ENCODE peak calls at places on chromosomes 3 and 15, in nine cellular contexts. B is testis, C is right lobe of liver, F is H1, T is suprapubic skin, W is heart left ventricle, Q is spleen, R is IMR-90, N is endothelial cell of umbilical vein. K is an unnamed sample.

GRCh38 chr15:100759698-100760356 is 119.8 kb upstream of the ALDH1A3 start:
- DNase-seq in B (no peak), C (no peak), F (no peak), T (no peak), W (no peak), Q (no peak), R (peak), N (peak), K (peak)

GRCh38 chr15:47717036-47717611 is at the start of gene SEMA6D:
- DNase-seq in B (peak), C (peak), F (peak), T (peak), W (peak), Q (peak), R (peak), N (peak), K (no peak)

GRCh38 chr3:154864947-154865346 is 215.2 kb upstream of the MME start:
- DNase-seq in B (no peak), C (no peak), F (no peak), T (no peak), W (no peak), Q (no peak), R (no peak), N (no peak), K (no peak)

GRCh38 chr3:43287514-43287913 is 1.2 kb downstream of the SNRK start:
- DNase-seq in B (no peak), C (no peak), F (no peak), T (no peak), W (no peak), Q (no peak), R (peak), N (peak), K (no peak)

GRCh38 chr3:14927308-14927707 is 20.1 kb upstream of the NR2C2 start:
- DNase-seq in B (no peak), C (no peak), F (no peak), T (no peak), W (no peak), Q (no peak), R (no peak), N (no peak), K (no peak)

GRCh38 chr3:173933113-173933512 is 535.6 kb downstream of the NLGN1 start:
- DNase-seq in B (no peak), C (no peak), F (no peak), T (no peak), W (no peak), Q (no peak), R (no peak), N (no peak), K (no peak)

GRCh38 chr3:27166888-27167287 is 202.3 kb downstream of the NEK10 start:
- DNase-seq in B (no peak), C (no peak), F (no peak), T (no peak), W (no peak), Q (no peak), R (peak), N (no peak), K (no peak)

GRCh38 chr3:54685213-54685612 is 242.6 kb downstream of the LRTM1 start:
- DNase-seq in B (no peak), C (no peak), F (no peak), T (no peak), W (no peak), Q (no peak), R (no peak), N (no peak), K (no peak)

GRCh38 chr3:10512687-10513086 is 7.3 kb upstream of the ATP2B2 start:
- DNase-seq in B (no peak), C (no peak), F (no peak), T (no peak), W (no peak), Q (peak), R (no peak), N (no peak), K (no peak)

GRCh38 chr15:56058986-56059385 is 65.6 kb upstream of the NEDD4 start:
- DNase-seq in B (no peak), C (no peak), F (no peak), T (no peak), W (no peak), Q (no peak), R (no peak), N (no peak), K (no peak)

GRCh38 chr3:20103731-20104130 is 63.5 kb downstream of the KAT2B start:
- DNase-seq in B (no peak), C (no peak), F (no peak), T (no peak), W (no peak), Q (no peak), R (no peak), N (no peak), K (no peak)

GRCh38 chr3:154098396-154098795 is 22.8 kb upstream of the ARHGEF26 start:
- DNase-seq in B (no peak), C (no peak), F (no peak), T (no peak), W (no peak), Q (no peak), R (no peak), N (no peak), K (no peak)

GRCh38 chr3:66971891-66972551 is 26.1 kb upstream of the KBTBD8 start:
- DNase-seq in B (peak), C (peak), F (peak), T (peak), W (peak), Q (peak), R (peak), N (peak), K (peak)

GRCh38 chr15:48385431-48385830 is 54.2 kb downstream of the DUT start:
- DNase-seq in B (no peak), C (no peak), F (no peak), T (peak), W (no peak), Q (no peak), R (peak), N (peak), K (no peak)

GRCh38 chr3:101940521-101940992 is 91.2 kb downstream of the NFKBIZ start:
- DNase-seq in B (peak), C (peak), F (no peak), T (no peak), W (peak), Q (peak), R (peak), N (peak), K (no peak)

GRCh38 chr3:66593978-66594377 is 93.2 kb upstream of the LRIG1 start:
- DNase-seq in B (no peak), C (no peak), F (no peak), T (no peak), W (no peak), Q (no peak), R (peak), N (no peak), K (no peak)

GRCh38 chr15:31752363-31752762 is 278.0 kb upstream of the CHRNA7 start:
- DNase-seq in B (no peak), C (no peak), F (no peak), T (no peak), W (no peak), Q (no peak), R (peak), N (no peak), K (peak)

GRCh38 chr3:65503776-65504175 is 534.9 kb downstream of the MAGI1 start:
- DNase-seq in B (no peak), C (no peak), F (no peak), T (no peak), W (no peak), Q (no peak), R (no peak), N (no peak), K (no peak)

GRCh38 chr3:40780341-40780800 is 255.6 kb downstream of the ZNF621 start:
- DNase-seq in B (peak), C (no peak), F (no peak), T (peak), W (peak), Q (no peak), R (no peak), N (peak), K (no peak)

GRCh38 chr3:134603480-134603879 is 47.3 kb downstream of the KY start:
- DNase-seq in B (no peak), C (no peak), F (no peak), T (no peak), W (no peak), Q (no peak), R (no peak), N (no peak), K (no peak)

GRCh38 chr3:47976135-47976758 is 40.0 kb downstream of the MAP4 start:
- DNase-seq in B (no peak), C (no peak), F (no peak), T (no peak), W (no peak), Q (no peak), R (no peak), N (no peak), K (no peak)

GRCh38 chr15:72068826-72069225 is 49.1 kb downstream of the MYO9A start:
- DNase-seq in B (no peak), C (no peak), F (no peak), T (no peak), W (no peak), Q (no peak), R (no peak), N (no peak), K (peak)

GRCh38 chr15:72338617-72339321 is 18.8 kb upstream of the CELF6 start:
- DNase-seq in B (no peak), C (no peak), F (no peak), T (no peak), W (no peak), Q (no peak), R (peak), N (no peak), K (no peak)

GRCh38 chr3:157174265-157174615 is 14.3 kb upstream of the CCNL1 start:
- DNase-seq in B (peak), C (peak), F (no peak), T (no peak), W (peak), Q (peak), R (no peak), N (peak), K (peak)

GRCh38 chr3:117645561-117646242 is 936.1 kb downstream of the TUSC7 start:
- DNase-seq in B (no peak), C (no peak), F (no peak), T (no peak), W (no peak), Q (no peak), R (peak), N (peak), K (no peak)

GRCh38 chr3:44478055-44478468 is 592 bp upstream of the ZNF445 start:
- DNase-seq in B (no peak), C (no peak), F (no peak), T (no peak), W (no peak), Q (no peak), R (no peak), N (no peak), K (no peak)

GRCh38 chr3:184748219-184749135 is 36.6 kb upstream of the MAGEF1 start:
- DNase-seq in B (no peak), C (no peak), F (no peak), T (no peak), W (no peak), Q (peak), R (peak), N (no peak), K (peak)

GRCh38 chr3:81186412-81186811 is 575.0 kb downstream of the GBE1 start:
- DNase-seq in B (no peak), C (no peak), F (no peak), T (no peak), W (no peak), Q (no peak), R (no peak), N (no peak), K (no peak)

GRCh38 chr3:131361464-131362421 is 19.8 kb upstream of the NUDT16 start:
- DNase-seq in B (peak), C (peak), F (peak), T (peak), W (peak), Q (peak), R (peak), N (peak), K (peak)

GRCh38 chr15:31605467-31605931 is 278.9 kb downstream of the KLF13 start:
- DNase-seq in B (peak), C (no peak), F (peak), T (no peak), W (no peak), Q (no peak), R (peak), N (no peak), K (no peak)

GRCh38 chr15:86634992-86635608 is 555.4 kb downstream of the AGBL1 start:
- DNase-seq in B (no peak), C (no peak), F (no peak), T (no peak), W (no peak), Q (no peak), R (no peak), N (no peak), K (no peak)

GRCh38 chr15:36506733-36507356 is 72.6 kb upstream of the CDIN1 start:
- DNase-seq in B (no peak), C (no peak), F (no peak), T (no peak), W (no peak), Q (no peak), R (no peak), N (no peak), K (no peak)

GRCh38 chr15:101501703-101502373 is 12.3 kb upstream of the PCSK6 start:
- DNase-seq in B (peak), C (no peak), F (peak), T (peak), W (peak), Q (peak), R (no peak), N (peak), K (peak)

DNA sequence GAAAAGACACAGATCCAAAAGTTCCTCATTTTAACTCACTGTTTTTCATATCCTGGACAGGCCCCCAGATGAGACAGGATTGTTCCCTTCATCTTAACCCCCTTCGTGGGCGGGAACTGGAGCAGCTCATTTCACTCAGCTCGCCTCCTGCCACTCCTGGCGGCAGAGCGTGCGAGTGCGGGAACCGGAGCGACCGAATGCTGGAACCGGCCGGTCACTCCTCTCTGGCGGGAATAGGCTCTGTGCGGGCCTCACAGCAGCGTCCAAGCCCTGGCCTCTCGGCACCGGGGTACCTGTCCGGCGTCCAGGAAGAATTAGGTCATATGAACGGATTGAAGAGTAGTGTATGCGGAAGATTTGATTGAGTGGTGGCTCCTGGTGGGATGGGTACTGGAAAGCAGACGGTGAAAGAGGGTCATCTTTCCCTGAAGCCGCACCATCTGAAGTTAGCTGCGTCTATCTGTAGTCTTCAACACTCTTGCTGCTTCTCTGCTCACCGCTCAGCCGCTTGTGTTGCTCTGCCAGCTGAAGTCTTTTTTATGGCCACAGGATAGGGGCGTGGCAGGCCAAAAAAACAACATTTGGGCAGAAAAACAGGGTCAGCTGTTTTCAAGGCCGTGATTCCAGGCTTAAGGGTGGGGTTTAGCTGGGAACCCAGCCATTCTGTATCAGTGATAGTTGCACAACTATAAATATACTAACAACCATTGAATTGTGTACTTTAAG is 42.3 kb upstream of the FXR1 start:
- DNase-seq in B (peak), C (peak), F (peak), T (peak), W (peak), Q (no peak), R (no peak), N (peak), K (no peak)
- TF ChIP-seq POLR2A in B (no peak), C (no peak), F (peak), T (no peak), W (no peak), Q (no peak), R (no peak), N (no peak), K (no peak)

DNA sequence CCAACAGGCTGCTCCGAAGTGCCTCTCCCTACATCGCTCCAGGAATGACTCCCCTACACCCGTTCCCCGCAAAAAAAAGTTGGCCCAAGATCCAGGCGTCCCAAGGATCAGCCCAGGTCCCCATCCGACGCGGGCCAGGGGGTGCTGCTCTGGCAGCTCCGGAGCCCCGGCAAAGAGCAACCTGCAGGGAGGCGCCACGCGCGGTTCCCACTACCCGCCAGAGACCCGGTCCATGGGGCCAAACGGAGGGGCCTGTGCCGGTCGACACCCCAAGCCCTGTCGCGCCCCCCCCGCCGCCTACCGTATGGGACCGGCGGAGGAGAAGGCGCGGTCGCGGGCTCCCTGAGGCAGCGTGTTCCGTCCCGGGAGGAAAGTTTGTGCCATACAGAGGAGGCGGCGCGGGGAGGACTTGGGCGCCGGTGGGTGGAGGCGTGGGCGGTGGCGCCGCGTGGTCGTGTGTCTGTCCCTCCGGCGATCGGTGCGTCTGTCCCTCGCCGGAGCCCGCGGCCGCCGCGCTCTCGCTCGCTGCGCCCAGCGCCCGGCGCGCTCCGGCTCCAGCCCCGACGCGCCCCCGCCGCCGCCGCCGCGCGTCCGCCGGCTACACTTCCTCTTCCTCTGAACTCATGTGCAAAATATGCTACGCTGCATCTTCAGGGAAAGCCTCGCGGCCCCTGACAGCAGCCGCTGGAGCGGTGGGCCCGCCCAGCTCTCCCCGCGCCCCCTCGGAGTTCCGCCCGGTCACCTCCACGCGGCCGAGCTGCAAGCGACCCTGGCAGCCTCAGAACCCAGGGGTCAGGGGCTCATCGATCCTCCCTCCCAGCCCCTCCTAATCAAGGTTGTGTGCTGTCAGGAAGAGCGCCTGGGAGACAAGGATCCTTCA is at the start of gene RFTN1:
- DNase-seq in B (peak), C (peak), F (peak), T (peak), W (peak), Q (peak), R (peak), N (peak), K (peak)
- TF ChIP-seq POLR2A in B (no peak), C (peak), F (no peak), T (peak), W (peak), Q (no peak), R (peak), N (peak), K (no peak)

GRCh38 chr3:113745273-113746068 is 578 bp downstream of the NAA50 start:
- DNase-seq in B (peak), C (peak), F (peak), T (peak), W (peak), Q (peak), R (peak), N (peak), K (peak)
- TF ChIP-seq POLR2A in B (no peak), C (no peak), F (peak), T (peak), W (no peak), Q (no peak), R (peak), N (no peak), K (no peak)

DNA sequence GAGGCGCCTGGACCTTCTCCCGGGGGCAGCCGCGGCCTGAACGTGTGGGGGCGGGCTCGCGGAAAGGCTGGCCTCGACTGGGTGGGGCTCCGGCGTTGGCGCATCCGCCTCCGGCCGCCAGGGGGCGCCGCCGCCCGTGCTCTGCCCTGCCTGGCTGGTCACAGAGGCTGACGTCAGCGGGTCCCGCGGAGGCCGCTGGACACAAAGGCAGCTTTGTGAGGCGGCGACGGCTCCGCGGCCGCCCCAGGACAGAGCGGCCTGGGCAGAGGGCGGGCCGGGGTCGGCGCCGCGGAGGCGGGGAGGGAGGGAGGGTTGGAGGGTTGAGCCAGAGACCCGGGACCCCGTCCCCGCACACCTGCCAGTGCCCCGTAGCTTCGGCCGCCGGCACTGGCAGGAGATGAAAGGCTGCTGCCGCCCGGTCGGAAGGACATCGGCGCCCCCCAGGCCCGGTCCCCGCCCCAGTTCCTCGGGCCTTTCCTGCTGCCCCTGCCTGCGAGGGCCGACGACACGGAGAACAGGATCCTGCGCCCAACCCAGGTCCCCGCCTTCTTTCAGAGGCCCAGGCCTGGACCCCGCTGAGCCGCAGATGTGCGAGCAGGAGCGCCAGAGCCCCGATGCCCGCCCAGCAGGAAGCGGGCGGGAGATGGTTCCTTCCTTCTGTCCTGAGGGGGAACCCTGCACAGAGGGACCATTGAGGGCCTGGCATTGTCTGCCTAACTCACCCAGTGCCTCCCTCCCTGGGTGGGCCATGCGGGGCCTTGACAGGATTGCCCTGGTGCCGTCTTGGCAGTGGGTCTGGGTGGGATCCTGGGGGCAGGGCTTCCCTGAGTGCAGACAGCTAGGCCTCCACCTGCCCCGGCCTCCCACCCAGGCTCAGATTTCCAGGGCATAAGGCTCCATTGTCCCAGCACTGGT is 8.7 kb upstream of the SEMA3B start:
- DNase-seq in B (peak), C (peak), F (peak), T (peak), W (peak), Q (peak), R (peak), N (peak), K (peak)
- TF ChIP-seq POLR2A in B (peak), C (peak), F (peak), T (peak), W (peak), Q (no peak), R (peak), N (peak), K (peak)